ENCODE peak calls at places on chromosomes 7 and 10, in ten cellular contexts. M, O, S, I, A, C, J, L, Q and Y are unnamed samples.

GRCh38 chr10:129971381-129972144 is 7.5 kb upstream of the EBF3 start:
- DNase-seq in M (peak; percentile 68), O (peak; percentile 10), S (no peak), I (peak; percentile 63), A (no peak), C (no peak), J (no peak), L (no peak), Q (no peak), Y (no peak)

GRCh38 chr10:77685494-77685893 is 47.9 kb upstream of the KCNMA1 start:
- DNase-seq in M (no peak), O (no peak), S (no peak), I (no peak), A (no peak), C (no peak), J (no peak), L (no peak), Q (no peak), Y (no peak)

GRCh38 chr7:113159746-113160339 is 41.5 kb upstream of the SMIM30 start:
- DNase-seq in M (no peak), O (peak; percentile 54), S (no peak), I (no peak), A (peak; percentile 3), C (peak; percentile 4), J (peak; percentile 39), L (peak; percentile 3), Q (peak; percentile 25), Y (no peak)

GRCh38 chr7:35021445-35021844 is 15.8 kb downstream of the DPY19L1 start:
- DNase-seq in M (no peak), O (no peak), S (no peak), I (no peak), A (no peak), C (no peak), J (no peak), L (no peak), Q (no peak), Y (no peak)

GRCh38 chr7:19413444-19413965 is 268.3 kb upstream of the FERD3L start:
- DNase-seq in M (no peak), O (no peak), S (no peak), I (no peak), A (peak; percentile 81), C (no peak), J (no peak), L (no peak), Q (no peak), Y (no peak)

GRCh38 chr10:130179640-130180039 is 43.4 kb downstream of the GLRX3 start:
- DNase-seq in M (no peak), O (no peak), S (no peak), I (no peak), A (peak; percentile 24), C (peak; percentile 27), J (peak; percentile 24), L (peak; percentile 41), Q (peak; percentile 80), Y (no peak)

GRCh38 chr7:21941570-21942224 is 4.0 kb downstream of the CDCA7L start:
- DNase-seq in M (no peak), O (no peak), S (no peak), I (no peak), A (no peak), C (peak; percentile 31), J (no peak), L (no peak), Q (no peak), Y (no peak)

GRCh38 chr7:29190349-29191045 is 4.1 kb upstream of the CHN2 start:
- DNase-seq in M (no peak), O (no peak), S (no peak), I (no peak), A (no peak), C (no peak), J (no peak), L (no peak), Q (no peak), Y (no peak)

GRCh38 chr10:12391191-12391590 is 41.8 kb downstream of the CAMK1D start:
- DNase-seq in M (no peak), O (no peak), S (no peak), I (no peak), A (no peak), C (no peak), J (no peak), L (no peak), Q (no peak), Y (no peak)

GRCh38 chr7:47266131-47266706 is 315.7 kb downstream of the TNS3 start:
- DNase-seq in M (peak; percentile 82), O (peak; percentile 84), S (peak; percentile 89), I (peak; percentile 30), A (peak; percentile 20), C (no peak), J (peak; percentile 32), L (no peak), Q (peak; percentile 55), Y (no peak)

GRCh38 chr10:35635576-35635975 is 6.5 kb downstream of the FZD8 start:
- DNase-seq in M (no peak), O (peak; percentile 63), S (no peak), I (no peak), A (peak; percentile 32), C (no peak), J (peak; percentile 57), L (peak; percentile 46), Q (peak; percentile 70), Y (no peak)

GRCh38 chr10:80283119-80283518 is 6.3 kb downstream of the MAT1A start:
- DNase-seq in M (no peak), O (no peak), S (no peak), I (no peak), A (no peak), C (no peak), J (no peak), L (no peak), Q (no peak), Y (no peak)

GRCh38 chr7:101814996-101815825 is 2.2 kb upstream of the CUX1 start:
- DNase-seq in M (peak; percentile 67), O (peak; percentile 47), S (peak; percentile 84), I (peak; percentile 73), A (no peak), C (no peak), J (no peak), L (no peak), Q (no peak), Y (no peak)
- TF ChIP-seq CTCF in M (peak; percentile 54), O (peak; percentile 35), S (peak; percentile 21), I (peak; percentile 15), A (no peak), C (peak; percentile 50), J (peak; percentile 52), L (peak; percentile 15), Q (peak; percentile 22), Y (peak; percentile 77)

DNA sequence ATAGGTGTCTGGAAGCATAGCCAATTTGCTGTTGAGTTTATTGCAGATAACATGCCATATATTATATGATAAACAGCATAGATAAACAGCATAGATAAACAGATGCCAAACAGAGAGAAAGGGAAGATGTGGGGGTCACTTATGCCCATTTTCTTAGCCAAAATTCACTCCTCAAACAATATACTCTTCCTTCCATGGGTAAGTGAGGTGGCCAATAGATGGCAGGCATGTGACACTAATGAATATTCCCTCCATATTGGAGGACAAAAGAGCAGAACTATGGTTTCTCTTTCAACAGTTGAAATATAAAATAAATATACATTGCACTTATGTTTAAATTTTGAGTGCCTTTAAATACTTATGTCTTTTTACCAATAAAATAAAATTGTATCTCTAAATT is 1212.8 kb downstream of the REEP3 start:
- DNase-seq in M (no peak), O (peak; percentile 65), S (no peak), I (no peak), A (no peak), C (no peak), J (peak; percentile 33), L (no peak), Q (peak; percentile 35), Y (no peak)
- TF ChIP-seq CTCF in M (peak; percentile 15), O (peak; percentile 52), S (peak; percentile 43), I (peak; percentile 25), A (no peak), C (no peak), J (peak; percentile 39), L (no peak), Q (peak; percentile 49), Y (peak; percentile 76)

GRCh38 chr10:86583983-86584382 is 62.4 kb upstream of the WAPL start:
- DNase-seq in M (no peak), O (no peak), S (no peak), I (no peak), A (no peak), C (no peak), J (no peak), L (no peak), Q (no peak), Y (no peak)
- TF ChIP-seq CTCF in M (no peak), O (no peak), S (no peak), I (peak; percentile 47), A (no peak), C (no peak), J (peak; percentile 34), L (no peak), Q (peak; percentile 16), Y (no peak)

DNA sequence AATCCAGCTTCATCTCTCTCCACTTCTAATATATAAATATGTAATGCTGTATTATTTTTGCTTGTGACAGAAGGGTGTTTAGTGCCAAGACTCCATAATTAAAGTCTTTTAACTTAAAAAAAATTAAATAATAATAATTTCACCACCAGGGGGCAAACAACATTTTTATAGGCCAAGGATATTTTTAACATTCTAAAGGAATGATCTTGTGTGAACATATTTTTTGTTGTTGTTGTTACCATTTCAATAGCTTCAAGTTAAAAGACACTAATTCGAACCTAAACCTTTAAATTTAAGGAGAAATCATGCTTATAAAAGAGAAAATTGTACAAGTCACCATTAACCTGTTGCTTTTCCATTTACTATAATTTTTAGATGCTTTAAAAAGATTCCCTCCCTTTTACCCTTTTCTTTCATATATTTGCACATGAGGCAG is 7.5 kb upstream of the DNAJC1 start:
- DNase-seq in M (no peak), O (no peak), S (no peak), I (no peak), A (no peak), C (no peak), J (peak; percentile 18), L (no peak), Q (no peak), Y (no peak)
- TF ChIP-seq CTCF in M (peak; percentile 75), O (peak; percentile 28), S (peak; percentile 10), I (peak; percentile 28), A (no peak), C (peak; percentile 18), J (no peak), L (no peak), Q (no peak), Y (peak; percentile 89)